ENCODE peak calls at places on chromosomes 1 and 21, in nine cellular contexts. One of them, this sample, is unnamed.

GRCh38 chr1:10232213-10232612 is 21.8 kb downstream of the KIF1B start:
- DNase-seq in right cardiac atrium: no peak
- DNase-seq in body of pancreas: no peak
- DNase-seq in GM23338: no peak
- DNase-seq in fibroblast of lung: no peak
- DNase-seq in neuronal stem cell: no peak
- DNase-seq in kidney: no peak
- DNase-seq in heart right ventricle: no peak
- DNase-seq in OCI-LY7: no peak
- DNase-seq in this sample: no peak

GRCh38 chr1:192557841-192558595 is 17.6 kb upstream of the RGS1 start:
- DNase-seq in kidney: no peak
- DNase-seq in neuronal stem cell: no peak
- DNase-seq in GM23338: no peak
- DNase-seq in fibroblast of lung: peak
- DNase-seq in heart right ventricle: no peak
- DNase-seq in right cardiac atrium: no peak
- DNase-seq in body of pancreas: no peak
- DNase-seq in OCI-LY7: no peak
- DNase-seq in this sample: no peak

GRCh38 chr1:11862890-11863289 is 4.1 kb upstream of the NPPB start:
- DNase-seq in kidney: no peak
- DNase-seq in fibroblast of lung: no peak
- DNase-seq in GM23338: no peak
- DNase-seq in right cardiac atrium: no peak
- DNase-seq in OCI-LY7: no peak
- DNase-seq in body of pancreas: no peak
- DNase-seq in neuronal stem cell: no peak
- DNase-seq in heart right ventricle: no peak
- DNase-seq in this sample: no peak

GRCh38 chr1:5615076-5615475 is 377.1 kb downstream of the NPHP4 start:
- DNase-seq in OCI-LY7: no peak
- DNase-seq in right cardiac atrium: no peak
- DNase-seq in heart right ventricle: no peak
- DNase-seq in fibroblast of lung: no peak
- DNase-seq in body of pancreas: no peak
- DNase-seq in kidney: no peak
- DNase-seq in GM23338: no peak
- DNase-seq in neuronal stem cell: no peak
- DNase-seq in this sample: no peak

GRCh38 chr1:103107696-103108524 is at the start of gene COL11A1:
- DNase-seq in neuronal stem cell: peak
- DNase-seq in GM23338: peak
- DNase-seq in OCI-LY7: no peak
- DNase-seq in body of pancreas: no peak
- DNase-seq in heart right ventricle: no peak
- DNase-seq in right cardiac atrium: no peak
- DNase-seq in kidney: no peak
- DNase-seq in fibroblast of lung: peak
- DNase-seq in this sample: no peak

GRCh38 chr1:9121891-9122409 is 7.0 kb downstream of the GPR157 start:
- DNase-seq in fibroblast of lung: no peak
- DNase-seq in GM23338: no peak
- DNase-seq in kidney: peak
- DNase-seq in right cardiac atrium: no peak
- DNase-seq in heart right ventricle: no peak
- DNase-seq in body of pancreas: no peak
- DNase-seq in OCI-LY7: no peak
- DNase-seq in neuronal stem cell: no peak
- DNase-seq in this sample: no peak

GRCh38 chr1:100354971-100355394 is 2.7 kb downstream of the CDC14A start:
- DNase-seq in body of pancreas: peak
- DNase-seq in kidney: no peak
- DNase-seq in fibroblast of lung: peak
- DNase-seq in right cardiac atrium: no peak
- DNase-seq in heart right ventricle: no peak
- DNase-seq in GM23338: peak
- DNase-seq in OCI-LY7: peak
- DNase-seq in neuronal stem cell: no peak
- DNase-seq in this sample: no peak

GRCh38 chr21:32094792-32095191 is 184.1 kb downstream of the MIS18A start:
- DNase-seq in body of pancreas: no peak
- DNase-seq in right cardiac atrium: no peak
- DNase-seq in GM23338: peak
- DNase-seq in fibroblast of lung: peak
- DNase-seq in heart right ventricle: no peak
- DNase-seq in kidney: no peak
- DNase-seq in OCI-LY7: peak
- DNase-seq in neuronal stem cell: no peak
- DNase-seq in this sample: no peak

GRCh38 chr1:85275701-85276289 is 637 bp downstream of the BCL10 start:
- DNase-seq in kidney: no peak
- DNase-seq in fibroblast of lung: peak
- DNase-seq in GM23338: peak
- DNase-seq in right cardiac atrium: no peak
- DNase-seq in body of pancreas: no peak
- DNase-seq in OCI-LY7: peak
- DNase-seq in neuronal stem cell: peak
- DNase-seq in heart right ventricle: no peak
- DNase-seq in this sample: peak

GRCh38 chr1:241608379-241609033 is 31.7 kb downstream of the CHML start:
- DNase-seq in body of pancreas: no peak
- DNase-seq in OCI-LY7: no peak
- DNase-seq in fibroblast of lung: peak
- DNase-seq in heart right ventricle: no peak
- DNase-seq in right cardiac atrium: no peak
- DNase-seq in kidney: no peak
- DNase-seq in GM23338: no peak
- DNase-seq in neuronal stem cell: no peak
- DNase-seq in this sample: no peak

GRCh38 chr21:25079053-25079452 is 528.2 kb downstream of the MRPL39 start:
- DNase-seq in body of pancreas: no peak
- DNase-seq in GM23338: no peak
- DNase-seq in fibroblast of lung: no peak
- DNase-seq in neuronal stem cell: no peak
- DNase-seq in OCI-LY7: no peak
- DNase-seq in right cardiac atrium: no peak
- DNase-seq in kidney: no peak
- DNase-seq in heart right ventricle: no peak
- DNase-seq in this sample: no peak

GRCh38 chr1:22080184-22080583 is 27.7 kb downstream of the CDC42 start:
- DNase-seq in OCI-LY7: no peak
- DNase-seq in heart right ventricle: no peak
- DNase-seq in body of pancreas: no peak
- DNase-seq in fibroblast of lung: no peak
- DNase-seq in GM23338: no peak
- DNase-seq in neuronal stem cell: no peak
- DNase-seq in kidney: no peak
- DNase-seq in right cardiac atrium: no peak
- DNase-seq in this sample: no peak

GRCh38 chr1:157369808-157370521 is 182.3 kb downstream of the FCRL5 start:
- DNase-seq in kidney: no peak
- DNase-seq in right cardiac atrium: no peak
- DNase-seq in GM23338: peak
- DNase-seq in OCI-LY7: peak
- DNase-seq in neuronal stem cell: peak
- DNase-seq in heart right ventricle: no peak
- DNase-seq in body of pancreas: peak
- DNase-seq in fibroblast of lung: peak
- DNase-seq in this sample: no peak

GRCh38 chr1:111214884-111215283 is 12.6 kb upstream of the CHI3L2 start:
- DNase-seq in OCI-LY7: peak
- DNase-seq in heart right ventricle: no peak
- DNase-seq in kidney: no peak
- DNase-seq in GM23338: no peak
- DNase-seq in fibroblast of lung: no peak
- DNase-seq in neuronal stem cell: no peak
- DNase-seq in right cardiac atrium: no peak
- DNase-seq in body of pancreas: no peak
- DNase-seq in this sample: no peak

GRCh38 chr1:51131185-51131584 is 29.2 kb downstream of the C1orf185 start:
- DNase-seq in heart right ventricle: no peak
- DNase-seq in neuronal stem cell: no peak
- DNase-seq in OCI-LY7: no peak
- DNase-seq in body of pancreas: no peak
- DNase-seq in right cardiac atrium: no peak
- DNase-seq in GM23338: no peak
- DNase-seq in kidney: no peak
- DNase-seq in fibroblast of lung: no peak
- DNase-seq in this sample: no peak

GRCh38 chr21:44571844-44572782 is 1.4 kb upstream of the KRTAP10-4 start:
- DNase-seq in fibroblast of lung: no peak
- DNase-seq in heart right ventricle: no peak
- DNase-seq in OCI-LY7: no peak
- DNase-seq in GM23338: no peak
- DNase-seq in right cardiac atrium: no peak
- DNase-seq in neuronal stem cell: no peak
- DNase-seq in body of pancreas: no peak
- DNase-seq in kidney: no peak
- DNase-seq in this sample: no peak

GRCh38 chr21:42456457-42456856 is 39.6 kb downstream of the RSPH1 start:
- DNase-seq in GM23338: no peak
- DNase-seq in neuronal stem cell: no peak
- DNase-seq in kidney: no peak
- DNase-seq in OCI-LY7: no peak
- DNase-seq in right cardiac atrium: no peak
- DNase-seq in fibroblast of lung: no peak
- DNase-seq in body of pancreas: no peak
- DNase-seq in heart right ventricle: no peak
- DNase-seq in this sample: peak

GRCh38 chr1:20343149-20343936 is 52.7 kb downstream of the VWA5B1 start:
- DNase-seq in GM23338: peak
- DNase-seq in heart right ventricle: peak
- DNase-seq in right cardiac atrium: peak
- DNase-seq in body of pancreas: no peak
- DNase-seq in neuronal stem cell: peak
- DNase-seq in kidney: peak
- DNase-seq in OCI-LY7: peak
- DNase-seq in fibroblast of lung: no peak
- DNase-seq in this sample: peak

GRCh38 chr1:23171181-23171755 is 2.6 kb upstream of the LUZP1 start:
- DNase-seq in GM23338: no peak
- DNase-seq in neuronal stem cell: no peak
- DNase-seq in fibroblast of lung: no peak
- DNase-seq in heart right ventricle: no peak
- DNase-seq in kidney: no peak
- DNase-seq in body of pancreas: no peak
- DNase-seq in OCI-LY7: no peak
- DNase-seq in right cardiac atrium: no peak
- DNase-seq in this sample: no peak

GRCh38 chr1:54275349-54275748 is 75.4 kb downstream of the MRPL37 start:
- DNase-seq in right cardiac atrium: peak
- DNase-seq in kidney: peak
- DNase-seq in heart right ventricle: peak
- DNase-seq in OCI-LY7: no peak
- DNase-seq in body of pancreas: peak
- DNase-seq in GM23338: no peak
- DNase-seq in fibroblast of lung: peak
- DNase-seq in neuronal stem cell: no peak
- DNase-seq in this sample: no peak

DNA sequence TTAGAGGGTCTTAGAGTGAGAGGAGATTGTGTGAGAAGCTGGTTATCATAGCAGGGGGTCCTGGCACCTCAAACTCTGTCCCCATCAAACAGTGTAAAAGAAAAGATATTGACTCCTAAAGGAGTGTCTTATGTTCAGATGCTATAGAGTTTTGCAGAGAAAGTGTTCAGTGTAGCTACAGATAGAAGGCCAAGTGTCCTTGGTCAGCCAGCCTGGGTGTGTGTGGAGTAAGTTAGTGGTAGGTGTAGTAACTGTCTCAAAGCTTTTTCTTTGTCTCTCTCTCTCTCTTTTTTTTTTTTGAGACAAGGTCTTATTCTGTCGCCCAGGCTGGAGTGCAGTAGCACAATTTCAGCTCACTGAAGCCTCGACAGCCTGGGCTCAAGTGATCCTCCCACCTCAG is 17.2 kb downstream of the CAMTA1 start:
- DNase-seq in neuronal stem cell: no peak
- DNase-seq in body of pancreas: no peak
- DNase-seq in heart right ventricle: no peak
- DNase-seq in OCI-LY7: no peak
- DNase-seq in GM23338: no peak
- DNase-seq in fibroblast of lung: no peak
- DNase-seq in kidney: no peak
- DNase-seq in right cardiac atrium: no peak
- DNase-seq in this sample: no peak
- H3K27ac ChIP-seq in neuronal stem cell: no peak
- H3K27ac ChIP-seq in body of pancreas: no peak
- H3K27ac ChIP-seq in heart right ventricle: peak
- H3K27ac ChIP-seq in OCI-LY7: no peak
- H3K27ac ChIP-seq in GM23338: peak
- H3K27ac ChIP-seq in fibroblast of lung: peak
- H3K27ac ChIP-seq in kidney: peak
- H3K27ac ChIP-seq in right cardiac atrium: peak
- H3K27ac ChIP-seq in this sample: no peak

GRCh38 chr1:24770891-24771290 is 25.6 kb downstream of the CLIC4 start:
- DNase-seq in neuronal stem cell: no peak
- DNase-seq in fibroblast of lung: peak
- DNase-seq in right cardiac atrium: no peak
- DNase-seq in heart right ventricle: no peak
- DNase-seq in GM23338: no peak
- DNase-seq in OCI-LY7: no peak
- DNase-seq in body of pancreas: no peak
- DNase-seq in kidney: no peak
- DNase-seq in this sample: no peak
- H3K27ac ChIP-seq in neuronal stem cell: no peak
- H3K27ac ChIP-seq in fibroblast of lung: peak
- H3K27ac ChIP-seq in right cardiac atrium: no peak
- H3K27ac ChIP-seq in heart right ventricle: peak
- H3K27ac ChIP-seq in GM23338: peak
- H3K27ac ChIP-seq in OCI-LY7: no peak
- H3K27ac ChIP-seq in body of pancreas: peak
- H3K27ac ChIP-seq in kidney: peak
- H3K27ac ChIP-seq in this sample: no peak

DNA sequence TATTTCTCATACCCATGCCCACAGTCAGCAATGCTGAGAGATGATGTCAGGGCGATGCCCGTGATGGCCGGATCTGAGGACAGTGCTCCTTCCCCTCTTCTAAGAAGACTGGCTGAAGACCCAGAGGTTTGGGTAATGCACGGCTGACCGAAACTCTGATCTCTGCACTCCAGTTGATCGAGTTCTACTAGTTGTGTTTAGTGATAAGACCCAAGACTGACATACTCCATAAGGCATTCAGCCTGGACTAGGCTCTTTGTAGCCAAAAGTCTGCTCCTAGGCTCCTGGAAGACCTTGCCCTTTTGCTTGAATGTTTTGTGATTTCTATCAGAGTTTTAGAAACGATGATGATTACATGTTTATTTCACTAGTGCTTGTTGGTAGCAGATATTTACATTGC is 251.5 kb downstream of the DYRK1A start:
- DNase-seq in body of pancreas: no peak
- DNase-seq in fibroblast of lung: no peak
- DNase-seq in OCI-LY7: no peak
- DNase-seq in heart right ventricle: no peak
- DNase-seq in kidney: no peak
- DNase-seq in right cardiac atrium: no peak
- DNase-seq in GM23338: no peak
- DNase-seq in neuronal stem cell: no peak
- DNase-seq in this sample: no peak
- H3K27ac ChIP-seq in body of pancreas: no peak
- H3K27ac ChIP-seq in fibroblast of lung: no peak
- H3K27ac ChIP-seq in OCI-LY7: no peak
- H3K27ac ChIP-seq in heart right ventricle: no peak
- H3K27ac ChIP-seq in kidney: no peak
- H3K27ac ChIP-seq in right cardiac atrium: no peak
- H3K27ac ChIP-seq in GM23338: no peak
- H3K27ac ChIP-seq in neuronal stem cell: no peak
- H3K27ac ChIP-seq in this sample: no peak

GRCh38 chr21:46252840-46253239 is 24.3 kb upstream of the LSS start:
- DNase-seq in OCI-LY7: no peak
- DNase-seq in body of pancreas: no peak
- DNase-seq in neuronal stem cell: no peak
- DNase-seq in fibroblast of lung: no peak
- DNase-seq in kidney: no peak
- DNase-seq in right cardiac atrium: no peak
- DNase-seq in heart right ventricle: no peak
- DNase-seq in GM23338: no peak
- DNase-seq in this sample: no peak
- H3K27ac ChIP-seq in OCI-LY7: no peak
- H3K27ac ChIP-seq in body of pancreas: no peak
- H3K27ac ChIP-seq in neuronal stem cell: no peak
- H3K27ac ChIP-seq in fibroblast of lung: no peak
- H3K27ac ChIP-seq in kidney: no peak
- H3K27ac ChIP-seq in right cardiac atrium: no peak
- H3K27ac ChIP-seq in heart right ventricle: no peak
- H3K27ac ChIP-seq in GM23338: no peak
- H3K27ac ChIP-seq in this sample: no peak